ENCODE peak calls at places on chromosome 18, in four cellular contexts. One of them, this sample, is unnamed.

GRCh38 chr18:22340340-22340739 is 77.4 kb downstream of the CTAGE1 start:
- DNase-seq in neural progenitor cell: no peak
- DNase-seq in NCI-H69: no peak
- DNase-seq in NCI-H1092: no peak
- DNase-seq in this sample: no peak

GRCh38 chr18:48786621-48787522 is 163.9 kb downstream of the SMAD7 start:
- DNase-seq in NCI-H1092: no peak
- DNase-seq in NCI-H69: no peak
- DNase-seq in neural progenitor cell: no peak
- DNase-seq in this sample: no peak

GRCh38 chr18:54787616-54788015 is 40.7 kb upstream of the RAB27B start:
- DNase-seq in NCI-H1092: no peak
- DNase-seq in NCI-H69: no peak
- DNase-seq in neural progenitor cell: no peak
- DNase-seq in this sample: no peak

GRCh38 chr18:24959100-24959499 is 392.9 kb downstream of the ZNF521 start:
- DNase-seq in NCI-H69: no peak
- DNase-seq in NCI-H1092: no peak
- DNase-seq in neural progenitor cell: no peak
- DNase-seq in this sample: no peak

GRCh38 chr18:24068945-24069693 is 54.6 kb downstream of the TTC39C start:
- DNase-seq in NCI-H69: peak
- DNase-seq in neural progenitor cell: no peak
- DNase-seq in NCI-H1092: no peak
- DNase-seq in this sample: no peak

GRCh38 chr18:58254873-58255511 is 211.0 kb downstream of the NEDD4L start:
- DNase-seq in NCI-H1092: no peak
- DNase-seq in neural progenitor cell: peak
- DNase-seq in NCI-H69: peak
- DNase-seq in this sample: no peak

GRCh38 chr18:54284967-54285785 is 15.9 kb downstream of the POLI start:
- DNase-seq in NCI-H69: no peak
- DNase-seq in NCI-H1092: no peak
- DNase-seq in neural progenitor cell: no peak
- DNase-seq in this sample: no peak

GRCh38 chr18:58180738-58181353 is 136.8 kb downstream of the NEDD4L start:
- DNase-seq in neural progenitor cell: peak
- DNase-seq in NCI-H1092: peak
- DNase-seq in NCI-H69: peak
- DNase-seq in this sample: peak

GRCh38 chr18:44592639-44593038 is 88.0 kb upstream of the SETBP1 start:
- DNase-seq in NCI-H1092: no peak
- DNase-seq in neural progenitor cell: no peak
- DNase-seq in NCI-H69: peak
- DNase-seq in this sample: no peak

GRCh38 chr18:52254367-52254766 is 85.6 kb upstream of the DCC start:
- DNase-seq in NCI-H69: no peak
- DNase-seq in NCI-H1092: no peak
- DNase-seq in neural progenitor cell: no peak
- DNase-seq in this sample: no peak

GRCh38 chr18:616380-616995 is 19.7 kb downstream of the CLUL1 start:
- DNase-seq in NCI-H69: peak
- DNase-seq in neural progenitor cell: peak
- DNase-seq in NCI-H1092: no peak
- DNase-seq in this sample: no peak

GRCh38 chr18:31241425-31241824 is 76.5 kb upstream of the DSG1 start:
- DNase-seq in NCI-H1092: no peak
- DNase-seq in NCI-H69: no peak
- DNase-seq in neural progenitor cell: no peak
- DNase-seq in this sample: no peak

GRCh38 chr18:13267517-13267916 is 49.0 kb downstream of the LDLRAD4 start:
- DNase-seq in NCI-H69: peak
- DNase-seq in NCI-H1092: no peak
- DNase-seq in neural progenitor cell: no peak
- DNase-seq in this sample: no peak

GRCh38 chr18:382423-382984 is 114.7 kb upstream of the THOC1 start:
- DNase-seq in NCI-H1092: no peak
- DNase-seq in NCI-H69: no peak
- DNase-seq in neural progenitor cell: no peak
- DNase-seq in this sample: no peak

GRCh38 chr18:48902023-48902855 is 48.5 kb downstream of the SMAD7 start:
- DNase-seq in neural progenitor cell: no peak
- DNase-seq in NCI-H69: peak
- DNase-seq in NCI-H1092: peak
- DNase-seq in this sample: peak

This sample was measured in NCI-H1105.